ENCODE peak calls at places on chromosomes 5 and 9, in six cellular contexts. One of them, this sample, is unnamed.

GRCh38 chr9:71249729-71250317 is 128.4 kb upstream of the TRPM3 start:
- DNase-seq in HFF-Myc: peak
- DNase-seq in epithelial cell of esophagus: peak
- DNase-seq in WERI-Rb-1: peak
- DNase-seq in PC-9: peak
- DNase-seq in K562: peak
- DNase-seq in this sample: peak

GRCh38 chr5:142201471-142201887 is 92.9 kb downstream of the NDFIP1 start:
- DNase-seq in HFF-Myc: peak
- DNase-seq in WERI-Rb-1: no peak
- DNase-seq in K562: no peak
- DNase-seq in epithelial cell of esophagus: peak
- DNase-seq in PC-9: no peak
- DNase-seq in this sample: peak

GRCh38 chr5:82347213-82347947 is 69.2 kb upstream of the RPS23 start:
- DNase-seq in K562: no peak
- DNase-seq in epithelial cell of esophagus: peak
- DNase-seq in PC-9: no peak
- DNase-seq in HFF-Myc: no peak
- DNase-seq in WERI-Rb-1: no peak
- DNase-seq in this sample: peak

GRCh38 chr9:99445377-99445891 is 223.4 kb downstream of the SEC61B start:
- DNase-seq in K562: no peak
- DNase-seq in HFF-Myc: peak
- DNase-seq in WERI-Rb-1: no peak
- DNase-seq in epithelial cell of esophagus: peak
- DNase-seq in PC-9: peak
- DNase-seq in this sample: peak

GRCh38 chr9:36470891-36471290 is 70.8 kb upstream of the RNF38 start:
- DNase-seq in epithelial cell of esophagus: peak
- DNase-seq in WERI-Rb-1: no peak
- DNase-seq in HFF-Myc: no peak
- DNase-seq in K562: no peak
- DNase-seq in PC-9: no peak
- DNase-seq in this sample: peak

GRCh38 chr5:144352318-144352717 is 181.6 kb downstream of the KCTD16 start:
- DNase-seq in epithelial cell of esophagus: no peak
- DNase-seq in WERI-Rb-1: no peak
- DNase-seq in PC-9: no peak
- DNase-seq in K562: no peak
- DNase-seq in HFF-Myc: no peak
- DNase-seq in this sample: no peak

GRCh38 chr9:116550728-116551436 is 136.2 kb upstream of the TRIM32 start:
- DNase-seq in WERI-Rb-1: no peak
- DNase-seq in epithelial cell of esophagus: no peak
- DNase-seq in K562: no peak
- DNase-seq in PC-9: peak
- DNase-seq in HFF-Myc: no peak
- DNase-seq in this sample: peak

GRCh38 chr9:79731483-79731882 is 159.7 kb downstream of the TLE4 start:
- DNase-seq in epithelial cell of esophagus: peak
- DNase-seq in HFF-Myc: no peak
- DNase-seq in PC-9: no peak
- DNase-seq in K562: no peak
- DNase-seq in WERI-Rb-1: no peak
- DNase-seq in this sample: no peak

GRCh38 chr5:140365282-140365681 is 5.3 kb downstream of the SLC4A9 start:
- DNase-seq in PC-9: peak
- DNase-seq in WERI-Rb-1: no peak
- DNase-seq in epithelial cell of esophagus: no peak
- DNase-seq in HFF-Myc: no peak
- DNase-seq in K562: no peak
- DNase-seq in this sample: no peak

GRCh38 chr9:94649100-94649855 is 10.0 kb upstream of the FBP1 start:
- DNase-seq in WERI-Rb-1: no peak
- DNase-seq in K562: no peak
- DNase-seq in HFF-Myc: peak
- DNase-seq in epithelial cell of esophagus: peak
- DNase-seq in PC-9: peak
- DNase-seq in this sample: peak

GRCh38 chr5:1442222-1443144 is 2.8 kb downstream of the SLC6A3 start:
- DNase-seq in HFF-Myc: no peak
- DNase-seq in K562: no peak
- DNase-seq in epithelial cell of esophagus: no peak
- DNase-seq in PC-9: no peak
- DNase-seq in WERI-Rb-1: no peak
- DNase-seq in this sample: no peak

GRCh38 chr9:96661711-96662110 is 6.6 kb upstream of the PRXL2C start:
- DNase-seq in K562: no peak
- DNase-seq in WERI-Rb-1: no peak
- DNase-seq in epithelial cell of esophagus: no peak
- DNase-seq in PC-9: no peak
- DNase-seq in HFF-Myc: no peak
- DNase-seq in this sample: peak

GRCh38 chr5:34496258-34496657 is 159.9 kb upstream of the RAI14 start:
- DNase-seq in K562: no peak
- DNase-seq in HFF-Myc: no peak
- DNase-seq in WERI-Rb-1: no peak
- DNase-seq in PC-9: no peak
- DNase-seq in epithelial cell of esophagus: no peak
- DNase-seq in this sample: no peak

GRCh38 chr9:14846871-14847311 is 63.3 kb downstream of the FREM1 start:
- DNase-seq in PC-9: no peak
- DNase-seq in epithelial cell of esophagus: peak
- DNase-seq in WERI-Rb-1: peak
- DNase-seq in K562: peak
- DNase-seq in HFF-Myc: peak
- DNase-seq in this sample: peak

GRCh38 chr9:35114113-35114847 is 1.4 kb downstream of the ATOSB start:
- DNase-seq in PC-9: peak
- DNase-seq in WERI-Rb-1: peak
- DNase-seq in epithelial cell of esophagus: peak
- DNase-seq in K562: peak
- DNase-seq in HFF-Myc: peak
- DNase-seq in this sample: peak

GRCh38 chr5:179530069-179530998 is 20.0 kb upstream of the RUFY1 start:
- DNase-seq in K562: peak
- DNase-seq in HFF-Myc: no peak
- DNase-seq in epithelial cell of esophagus: no peak
- DNase-seq in WERI-Rb-1: no peak
- DNase-seq in PC-9: no peak
- DNase-seq in this sample: no peak

GRCh38 chr9:132896264-132896663 is 17.6 kb downstream of the SPACA9 start:
- DNase-seq in HFF-Myc: no peak
- DNase-seq in WERI-Rb-1: no peak
- DNase-seq in K562: no peak
- DNase-seq in PC-9: no peak
- DNase-seq in epithelial cell of esophagus: no peak
- DNase-seq in this sample: no peak

GRCh38 chr9:70494221-70494620 is 79.8 kb upstream of the KLF9 start:
- DNase-seq in K562: no peak
- DNase-seq in WERI-Rb-1: no peak
- DNase-seq in PC-9: no peak
- DNase-seq in HFF-Myc: no peak
- DNase-seq in epithelial cell of esophagus: no peak
- DNase-seq in this sample: no peak

GRCh38 chr9:131310833-131311554 is 21.5 kb downstream of the PLPP7 start:
- DNase-seq in WERI-Rb-1: no peak
- DNase-seq in K562: no peak
- DNase-seq in PC-9: no peak
- DNase-seq in epithelial cell of esophagus: no peak
- DNase-seq in HFF-Myc: no peak
- DNase-seq in this sample: no peak

GRCh38 chr5:103271570-103272289 is 13.2 kb downstream of the MACIR start:
- DNase-seq in K562: no peak
- DNase-seq in HFF-Myc: no peak
- DNase-seq in epithelial cell of esophagus: peak
- DNase-seq in PC-9: peak
- DNase-seq in WERI-Rb-1: no peak
- DNase-seq in this sample: peak

GRCh38 chr5:6274846-6275543 is 103.4 kb downstream of the MED10 start:
- DNase-seq in K562: no peak
- DNase-seq in epithelial cell of esophagus: no peak
- DNase-seq in WERI-Rb-1: no peak
- DNase-seq in HFF-Myc: no peak
- DNase-seq in PC-9: no peak
- DNase-seq in this sample: no peak

GRCh38 chr5:113060410-113061025 is 83.9 kb downstream of the DCP2 start:
- DNase-seq in WERI-Rb-1: no peak
- DNase-seq in K562: no peak
- DNase-seq in HFF-Myc: no peak
- DNase-seq in PC-9: no peak
- DNase-seq in epithelial cell of esophagus: peak
- DNase-seq in this sample: no peak

GRCh38 chr5:176697267-176697928 is 50.1 kb downstream of the TSPAN17 start:
- DNase-seq in epithelial cell of esophagus: no peak
- DNase-seq in K562: no peak
- DNase-seq in WERI-Rb-1: no peak
- DNase-seq in HFF-Myc: no peak
- DNase-seq in PC-9: no peak
- DNase-seq in this sample: no peak

GRCh38 chr9:21933865-21934264 is 60.3 kb downstream of the CDKN2A start:
- DNase-seq in epithelial cell of esophagus: peak
- DNase-seq in K562: no peak
- DNase-seq in WERI-Rb-1: no peak
- DNase-seq in HFF-Myc: no peak
- DNase-seq in PC-9: no peak
- DNase-seq in this sample: peak

GRCh38 chr5:143398053-143398355 is 5.5 kb downstream of the NR3C1 start:
- DNase-seq in HFF-Myc: no peak
- DNase-seq in K562: no peak
- DNase-seq in WERI-Rb-1: no peak
- DNase-seq in PC-9: no peak
- DNase-seq in epithelial cell of esophagus: no peak
- DNase-seq in this sample: peak

GRCh38 chr5:53956632-53957031 is 353.7 kb downstream of the ARL15 start:
- DNase-seq in epithelial cell of esophagus: no peak
- DNase-seq in HFF-Myc: no peak
- DNase-seq in K562: no peak
- DNase-seq in PC-9: no peak
- DNase-seq in WERI-Rb-1: no peak
- DNase-seq in this sample: no peak

GRCh38 chr9:119961774-119962408 is 592.7 kb upstream of the BRINP1 start:
- DNase-seq in epithelial cell of esophagus: peak
- DNase-seq in HFF-Myc: no peak
- DNase-seq in PC-9: no peak
- DNase-seq in K562: peak
- DNase-seq in WERI-Rb-1: peak
- DNase-seq in this sample: peak

GRCh38 chr9:126317513-126317912 is 9.1 kb upstream of the MVB12B start:
- DNase-seq in epithelial cell of esophagus: peak
- DNase-seq in WERI-Rb-1: no peak
- DNase-seq in HFF-Myc: no peak
- DNase-seq in K562: no peak
- DNase-seq in PC-9: no peak
- DNase-seq in this sample: no peak
- TF ChIP-seq CTCF in epithelial cell of esophagus: peak
- TF ChIP-seq CTCF in WERI-Rb-1: peak
- TF ChIP-seq CTCF in HFF-Myc: peak
- TF ChIP-seq CTCF in K562: no peak
- TF ChIP-seq CTCF in PC-9: peak
- TF ChIP-seq CTCF in this sample: peak

DNA sequence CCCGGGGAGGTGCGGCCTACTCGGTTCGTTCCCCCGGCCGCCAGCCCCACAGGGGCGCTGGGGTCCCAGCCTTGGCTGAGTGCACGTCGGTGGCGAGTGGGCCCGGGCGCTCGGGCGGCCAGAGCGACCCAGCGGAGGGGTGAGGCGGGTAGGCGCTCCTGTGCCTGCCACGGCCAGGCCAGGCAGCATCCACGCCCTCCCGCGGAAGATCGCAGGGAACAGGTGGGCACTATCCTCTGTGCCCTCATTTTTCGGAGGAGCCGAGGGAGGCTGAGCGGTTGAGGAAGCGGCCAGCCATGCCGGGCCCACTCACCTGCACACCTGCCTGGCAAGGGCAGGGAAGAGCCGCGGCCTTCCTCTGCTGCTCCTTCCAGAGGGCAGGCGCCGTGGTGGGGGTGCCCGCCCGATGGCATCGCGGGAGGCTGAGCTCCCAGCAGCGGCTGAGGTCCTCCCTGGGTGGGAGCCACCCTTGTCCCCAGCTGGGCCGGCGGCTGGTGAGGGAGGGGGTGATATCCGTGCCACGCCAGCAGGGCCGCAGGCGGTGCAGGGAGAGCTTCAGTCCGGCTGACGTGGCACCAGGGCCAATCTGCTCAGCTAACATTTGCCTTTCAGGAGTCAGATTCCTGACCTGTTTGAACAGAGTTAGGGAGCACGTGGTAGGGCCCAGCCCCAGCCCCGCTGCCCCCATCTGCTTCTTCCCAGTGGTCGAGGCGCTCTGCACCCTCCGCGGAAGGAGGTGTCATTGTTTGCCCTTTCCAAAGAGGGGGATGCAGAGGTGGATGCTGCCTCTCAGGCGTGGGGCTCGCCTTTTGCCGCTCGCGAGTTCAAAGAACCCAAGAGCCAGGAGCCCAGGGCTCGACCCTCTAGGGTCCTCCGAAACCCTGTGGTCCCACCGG is 1.6 kb upstream of the SEC16A start:
- DNase-seq in HFF-Myc: no peak
- DNase-seq in PC-9: peak
- DNase-seq in K562: no peak
- DNase-seq in WERI-Rb-1: no peak
- DNase-seq in epithelial cell of esophagus: peak
- DNase-seq in this sample: no peak
- H3K4me3 ChIP-seq in HFF-Myc: peak
- H3K4me3 ChIP-seq in PC-9: peak
- H3K4me3 ChIP-seq in K562: peak
- H3K4me3 ChIP-seq in WERI-Rb-1: peak
- H3K4me3 ChIP-seq in epithelial cell of esophagus: peak
- H3K4me3 ChIP-seq in this sample: peak

GRCh38 chr5:181222630-181223040 is 446 bp upstream of the TRIM41 start:
- DNase-seq in epithelial cell of esophagus: no peak
- DNase-seq in HFF-Myc: no peak
- DNase-seq in PC-9: no peak
- DNase-seq in K562: no peak
- DNase-seq in WERI-Rb-1: no peak
- DNase-seq in this sample: peak
- TF ChIP-seq CTCF in epithelial cell of esophagus: no peak
- TF ChIP-seq CTCF in HFF-Myc: no peak
- TF ChIP-seq CTCF in PC-9: no peak
- TF ChIP-seq CTCF in K562: no peak
- TF ChIP-seq CTCF in WERI-Rb-1: no peak
- TF ChIP-seq CTCF in this sample: no peak

GRCh38 chr5:78757269-78758053 is 108.9 kb upstream of the LHFPL2 start:
- DNase-seq in HFF-Myc: peak
- DNase-seq in epithelial cell of esophagus: peak
- DNase-seq in K562: no peak
- DNase-seq in PC-9: no peak
- DNase-seq in WERI-Rb-1: no peak
- DNase-seq in this sample: peak

GRCh38 chr5:78755822-78756429 is 107.4 kb upstream of the LHFPL2 start:
- DNase-seq in HFF-Myc: no peak
- DNase-seq in K562: no peak
- DNase-seq in epithelial cell of esophagus: peak
- DNase-seq in WERI-Rb-1: no peak
- DNase-seq in PC-9: peak
- DNase-seq in this sample: no peak

GRCh38 chr5:78756853-78757252 is 108.3 kb upstream of the LHFPL2 start:
- DNase-seq in epithelial cell of esophagus: no peak
- DNase-seq in HFF-Myc: no peak
- DNase-seq in PC-9: no peak
- DNase-seq in WERI-Rb-1: no peak
- DNase-seq in K562: no peak
- DNase-seq in this sample: no peak

GRCh38 chr5:78760411-78761169 is 112.0 kb upstream of the LHFPL2 start:
- DNase-seq in K562: no peak
- DNase-seq in HFF-Myc: no peak
- DNase-seq in PC-9: no peak
- DNase-seq in epithelial cell of esophagus: no peak
- DNase-seq in WERI-Rb-1: no peak
- DNase-seq in this sample: no peak

GRCh38 chr5:78758169-78758839 is 109.7 kb upstream of the LHFPL2 start:
- DNase-seq in PC-9: peak
- DNase-seq in K562: no peak
- DNase-seq in epithelial cell of esophagus: no peak
- DNase-seq in WERI-Rb-1: no peak
- DNase-seq in HFF-Myc: no peak
- DNase-seq in this sample: peak
- H3K4me3 ChIP-seq in PC-9: no peak
- H3K4me3 ChIP-seq in K562: no peak
- H3K4me3 ChIP-seq in epithelial cell of esophagus: no peak
- H3K4me3 ChIP-seq in WERI-Rb-1: no peak
- H3K4me3 ChIP-seq in HFF-Myc: no peak
- H3K4me3 ChIP-seq in this sample: no peak

This sample was measured in astrocyte of the spinal cord.